ENCODE peak calls at places on chromosome 20, in seven cellular contexts. R, H, G, B, C, J and X are unnamed samples.

GRCh38 chr20:5265339-5265985 is 51.3 kb downstream of the PROKR2 start:
- DNase-seq in C (no peak), B (no peak), H (no peak), R (no peak), G (no peak), J (no peak), X (no peak)

GRCh38 chr20:52847029-52847660 is 125.0 kb upstream of the TSHZ2 start:
- DNase-seq in J (no peak), R (no peak), H (no peak), B (no peak), C (no peak), G (no peak), X (no peak)

GRCh38 chr20:36754656-36755222 is 8.8 kb upstream of the NDRG3 start:
- DNase-seq in B (peak), R (no peak), J (peak), G (no peak), H (peak), C (peak), X (peak)

GRCh38 chr20:33602826-33603590 is 59.1 kb upstream of the C20orf144 start:
- DNase-seq in R (no peak), H (no peak), J (no peak), B (no peak), G (no peak), C (no peak), X (no peak)

GRCh38 chr20:6838181-6838826 is 70.8 kb downstream of the BMP2 start:
- DNase-seq in J (no peak), G (no peak), B (no peak), R (no peak), C (no peak), H (no peak), X (no peak)

GRCh38 chr20:33162753-33163152 is 5.2 kb upstream of the BPIFA2 start:
- DNase-seq in G (no peak), H (no peak), J (peak), B (no peak), C (no peak), R (no peak), X (no peak)

GRCh38 chr20:19113343-19113930 is 99.0 kb upstream of the SLC24A3 start:
- DNase-seq in B (no peak), H (no peak), G (no peak), J (no peak), R (no peak), C (no peak), X (no peak)

GRCh38 chr20:63792866-63793265 is 38.2 kb downstream of the ZBTB46 start:
- DNase-seq in B (no peak), J (no peak), C (no peak), R (no peak), G (no peak), H (no peak), X (no peak)

DNA sequence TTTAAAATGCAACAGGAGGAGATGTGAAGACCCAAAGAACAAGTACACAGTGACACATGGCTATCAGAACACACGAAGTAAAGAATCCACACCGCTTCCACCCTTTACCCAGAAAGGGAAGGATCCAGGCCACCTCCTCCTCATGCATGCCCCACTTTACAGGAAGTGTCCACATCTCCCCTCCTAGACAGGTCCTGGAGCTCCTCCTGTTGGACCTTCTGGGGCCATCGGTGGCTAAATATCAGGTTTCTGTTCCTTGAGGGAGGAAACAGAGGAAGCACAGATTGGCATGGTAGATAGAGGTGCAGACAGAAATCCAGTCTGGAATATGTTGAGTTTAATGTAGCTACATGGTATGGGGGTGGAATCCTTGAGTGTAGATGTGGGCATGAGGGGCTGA is 10.9 kb downstream of the NINL start:
- DNase-seq in J (no peak), R (no peak), B (no peak), H (peak), C (peak), G (no peak), X (no peak)
- TF ChIP-seq CTCF in J (no peak), R (no peak), B (no peak), H (peak), C (peak), G (no peak), X (no peak)

GRCh38 chr20:3783068-3783489 is 1.8 kb upstream of the SPEF1 start:
- DNase-seq in G (no peak), H (no peak), R (no peak), B (no peak), J (no peak), C (no peak), X (no peak)

GRCh38 chr20:3782597-3782996 is 1.3 kb upstream of the SPEF1 start:
- DNase-seq in B (no peak), G (no peak), H (no peak), C (no peak), J (no peak), R (no peak), X (no peak)

GRCh38 chr20:3778976-3779375 is 2.3 kb downstream of the SPEF1 start:
- DNase-seq in R (no peak), C (no peak), H (no peak), G (no peak), B (no peak), J (no peak), X (no peak)

GRCh38 chr20:3783516-3784225 is 2.4 kb upstream of the SPEF1 start:
- DNase-seq in J (no peak), B (no peak), G (no peak), R (no peak), H (no peak), C (no peak), X (no peak)

DNA sequence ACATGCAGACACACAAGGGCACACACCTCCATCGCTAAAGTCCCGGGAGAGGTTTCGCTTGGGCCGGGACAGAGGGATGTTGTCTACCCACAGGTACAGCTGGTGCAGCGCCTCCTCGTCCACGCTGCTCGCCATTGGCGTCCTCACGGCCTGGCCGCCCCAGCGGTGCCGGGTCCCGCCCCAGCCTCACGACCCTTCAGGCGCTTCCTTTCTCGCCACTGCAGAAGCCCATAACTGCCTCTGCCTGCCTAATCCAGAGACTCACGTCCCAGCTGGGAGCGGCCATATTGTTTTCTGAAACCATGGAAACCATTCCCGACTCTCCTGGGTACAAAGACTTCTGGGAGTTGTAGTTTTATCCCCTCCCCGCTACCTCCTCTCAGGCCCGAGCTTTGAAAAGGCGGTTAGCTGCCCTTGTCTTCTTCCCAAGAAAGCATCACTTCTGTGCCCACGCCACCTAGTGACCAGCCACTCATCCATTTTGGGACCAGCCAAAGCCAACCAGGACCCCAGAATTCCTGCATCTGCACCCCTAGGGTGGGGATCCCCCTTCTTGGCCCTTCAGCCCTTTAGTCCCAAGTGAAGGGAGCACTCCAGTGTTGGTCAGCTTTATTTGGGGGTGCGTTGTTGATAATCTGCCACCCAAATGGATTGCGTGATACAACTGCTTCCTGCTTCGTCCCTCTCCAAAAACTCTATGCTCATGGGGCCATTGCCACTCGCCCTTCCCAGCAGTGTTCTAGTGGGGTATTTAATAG is at the start of gene SPEF1:
- DNase-seq in C (peak), R (no peak), B (peak), H (peak), G (peak), J (peak), X (peak)
- TF ChIP-seq CTCF in C (peak), R (no peak), B (peak), H (peak), G (peak), J (peak), X (no peak)

DNA sequence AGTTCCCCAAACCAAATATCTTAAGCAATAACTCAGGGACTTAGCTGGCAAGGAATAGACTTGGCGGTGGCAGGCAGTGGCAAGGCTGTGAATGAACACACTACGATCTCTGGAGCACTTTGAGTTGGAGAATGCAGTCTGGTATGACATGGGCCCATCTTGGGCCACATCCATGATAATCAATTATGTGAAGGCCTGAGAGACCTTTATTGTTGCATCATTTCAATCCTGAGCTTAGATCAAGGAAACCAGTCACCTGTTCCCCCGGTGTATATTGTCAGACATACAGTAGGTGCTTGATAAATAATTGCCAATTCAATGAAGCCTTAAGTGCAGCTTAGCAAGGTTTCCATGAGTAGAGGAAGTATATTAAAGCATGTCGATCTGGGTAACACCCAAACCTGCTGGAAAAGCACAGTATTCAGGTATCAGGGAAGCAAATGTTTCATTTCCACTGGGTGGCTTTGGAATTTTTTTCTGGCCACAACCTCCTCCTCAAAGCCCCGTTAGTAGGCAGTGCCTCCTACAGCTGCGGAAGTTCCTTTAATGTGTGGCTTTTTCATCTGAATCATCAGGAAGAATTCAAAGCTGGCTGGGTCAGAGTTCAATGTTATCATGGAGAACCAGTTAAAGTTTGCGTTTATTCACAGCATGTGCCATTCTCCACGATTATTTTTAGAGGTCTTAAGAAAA is 10.2 kb downstream of the CASS4 start:
- DNase-seq in R (no peak), B (peak), J (no peak), C (no peak), G (no peak), H (peak), X (no peak)
- TF ChIP-seq CTCF in R (no peak), B (no peak), J (no peak), C (no peak), G (no peak), H (no peak), X (no peak)

DNA sequence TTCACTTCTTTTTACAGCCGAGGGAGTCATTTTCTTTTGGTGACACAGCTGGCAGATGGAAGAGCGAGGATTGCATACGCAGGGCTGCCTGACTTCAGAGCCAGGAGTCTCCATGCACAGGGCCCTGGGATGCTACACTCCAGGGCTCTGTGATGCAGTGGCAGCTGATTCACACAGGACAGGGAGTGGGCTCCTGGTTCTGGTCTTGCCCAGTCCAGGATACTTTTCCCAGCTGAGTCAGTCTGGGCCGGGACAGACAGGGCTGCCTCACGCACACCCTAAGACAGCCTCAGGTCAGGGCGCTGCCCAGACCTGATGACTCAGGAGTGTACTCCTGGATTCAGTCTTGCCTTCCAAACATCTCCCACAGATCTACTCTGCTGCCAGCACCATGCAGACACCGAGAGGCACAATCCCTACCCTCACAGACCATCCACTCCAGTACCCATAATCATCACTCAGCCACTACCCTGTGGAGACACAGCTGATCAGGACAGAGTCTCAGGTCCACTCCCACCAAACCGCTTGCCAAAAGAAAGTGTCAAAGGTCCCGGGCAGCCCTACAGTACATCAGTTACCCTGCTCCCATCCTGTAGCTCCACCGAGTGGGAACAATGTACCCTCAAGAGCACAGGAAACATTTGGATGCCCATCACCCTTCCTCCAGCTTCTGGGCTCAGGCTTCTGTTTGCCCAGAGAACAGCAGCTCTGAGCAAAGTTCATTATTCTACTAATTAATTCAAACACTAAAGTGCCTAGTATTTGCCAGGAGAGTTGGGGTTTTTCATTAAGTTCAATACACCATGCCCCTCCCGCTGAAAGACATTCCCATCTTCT is 11.5 kb downstream of the SDC4 start:
- DNase-seq in H (peak), B (peak), C (no peak), R (no peak), J (no peak), G (peak), X (no peak)
- TF ChIP-seq CTCF in H (no peak), B (no peak), C (no peak), R (no peak), J (no peak), G (no peak), X (no peak)

GRCh38 chr20:49695830-49696229 is 17.8 kb downstream of the B4GALT5 start:
- DNase-seq in C (no peak), R (no peak), H (no peak), B (no peak), J (no peak), G (no peak), X (no peak)
- TF ChIP-seq CTCF in C (no peak), R (no peak), H (no peak), B (no peak), J (no peak), G (no peak), X (no peak)

GRCh38 chr20:17637985-17638640 is 43.9 kb downstream of the RRBP1 start:
- DNase-seq in B (no peak), R (no peak), J (no peak), H (no peak), C (no peak), G (no peak), X (no peak)
- TF ChIP-seq CTCF in B (no peak), R (no peak), J (no peak), H (no peak), C (no peak), G (no peak), X (no peak)